ENCODE peak calls at places on chromosome 1, in ten cellular contexts. D is amygdala; Q is cardiac muscle cell; R is cerebellar nuclear complex; C is NCI-H1417; S is NCI-H1105 treated with DMSO at 0.1 percent for 48 hours; H is heart left ventricle; A is activated naive CD4-positive, alpha-beta T cell treated with anti-CD3 and anti-CD28 coated beads, Interleukin-2, amount 10 ng/mL, durations not matched to agents 7 days and 5 days; F is progenitor cell of endocrine pancreas; I is brain microvascular endothelial cell. P is an unnamed sample.

GRCh38 chr1:117562581-117563491 is 43.0 kb upstream of the TENT5C start:
- DNase-seq in D (no peak), Q (no peak), R (no peak), C (peak), S (no peak), H (no peak), A (no peak), F (no peak), I (no peak), P (no peak)

GRCh38 chr1:10387611-10388386 is 11.1 kb upstream of the PGD start:
- DNase-seq in D (no peak), Q (peak), R (no peak), C (no peak), S (no peak), H (peak), A (no peak), F (no peak), I (peak), P (no peak)

GRCh38 chr1:234881893-234882771 is 246.5 kb downstream of the TOMM20 start:
- DNase-seq in D (no peak), Q (no peak), R (no peak), C (no peak), S (no peak), H (no peak), A (no peak), F (no peak), I (no peak), P (no peak)

GRCh38 chr1:30299393-30299792 is 424.0 kb downstream of the MATN1 start:
- DNase-seq in D (no peak), Q (no peak), R (no peak), C (no peak), S (no peak), H (no peak), A (no peak), F (no peak), I (no peak), P (no peak)

GRCh38 chr1:145994391-145995120 is 1.8 kb downstream of the TXNIP start:
- DNase-seq in D (no peak), Q (no peak), R (no peak), C (no peak), S (peak), H (no peak), A (peak), F (no peak), I (no peak), P (peak)

GRCh38 chr1:90850181-90850924 is 133.3 kb upstream of the BARHL2 start:
- DNase-seq in D (no peak), Q (peak), R (no peak), C (peak), S (no peak), H (no peak), A (peak), F (no peak), I (no peak), P (no peak)

GRCh38 chr1:23367791-23368561 is 1.7 kb downstream of the ZNF436 start:
- DNase-seq in D (peak), Q (peak), R (peak), C (peak), S (peak), H (peak), A (peak), F (peak), I (peak), P (peak)

GRCh38 chr1:69737527-69738176 is 169.9 kb downstream of the LRRC7 start:
- DNase-seq in D (peak), Q (peak), R (no peak), C (peak), S (peak), H (no peak), A (no peak), F (no peak), I (peak), P (peak)

GRCh38 chr1:169483500-169483966 is 2.2 kb downstream of the SLC19A2 start:
- DNase-seq in D (no peak), Q (peak), R (no peak), C (peak), S (no peak), H (peak), A (no peak), F (no peak), I (no peak), P (no peak)

GRCh38 chr1:63877816-63878215 is 104.0 kb downstream of the ROR1 start:
- DNase-seq in D (no peak), Q (peak), R (no peak), C (no peak), S (no peak), H (no peak), A (no peak), F (no peak), I (peak), P (no peak)

GRCh38 chr1:151514366-151514765 is 3.2 kb downstream of the CGN start:
- DNase-seq in D (no peak), Q (no peak), R (no peak), C (no peak), S (no peak), H (no peak), A (no peak), F (no peak), I (no peak), P (no peak)

GRCh38 chr1:247390996-247391395 is 25.0 kb upstream of the NLRP3 start:
- DNase-seq in D (no peak), Q (no peak), R (no peak), C (no peak), S (no peak), H (no peak), A (no peak), F (no peak), I (no peak), P (no peak)

GRCh38 chr1:20474333-20474975 is 11.6 kb downstream of the CAMK2N1 start:
- DNase-seq in D (no peak), Q (no peak), R (no peak), C (no peak), S (no peak), H (no peak), A (no peak), F (no peak), I (no peak), P (no peak)

GRCh38 chr1:213953816-213954215 is 34.0 kb upstream of the PROX1 start:
- DNase-seq in D (no peak), Q (no peak), R (no peak), C (no peak), S (no peak), H (no peak), A (no peak), F (no peak), I (no peak), P (no peak)

GRCh38 chr1:117067528-117068370 is 7.6 kb downstream of the TTF2 start:
- DNase-seq in D (peak), Q (peak), R (no peak), C (peak), S (peak), H (peak), A (peak), F (peak), I (peak), P (peak)

GRCh38 chr1:193185861-193186714 is at the start of gene B3GALT2:
- DNase-seq in D (peak), Q (peak), R (no peak), C (peak), S (peak), H (peak), A (no peak), F (no peak), I (peak), P (no peak)

GRCh38 chr1:234748066-234748465 is 138.1 kb upstream of the IRF2BP2 start:
- DNase-seq in D (no peak), Q (no peak), R (no peak), C (no peak), S (no peak), H (no peak), A (no peak), F (no peak), I (no peak), P (no peak)

GRCh38 chr1:119380304-119380703 is 11.7 kb downstream of the HAO2 start:
- DNase-seq in D (no peak), Q (no peak), R (no peak), C (no peak), S (no peak), H (no peak), A (no peak), F (no peak), I (no peak), P (no peak)

GRCh38 chr1:218460367-218460766 is 115.2 kb downstream of the TGFB2 start:
- DNase-seq in D (no peak), Q (peak), R (no peak), C (no peak), S (no peak), H (peak), A (no peak), F (no peak), I (peak), P (no peak)

GRCh38 chr1:1594602-1594981 is 5.3 kb downstream of the FNDC10 start:
- DNase-seq in D (no peak), Q (no peak), R (no peak), C (peak), S (no peak), H (no peak), A (no peak), F (no peak), I (no peak), P (no peak)

GRCh38 chr1:8423134-8423701 is 105.3 kb downstream of the SLC45A1 start:
- DNase-seq in D (no peak), Q (no peak), R (no peak), C (peak), S (peak), H (peak), A (peak), F (no peak), I (peak), P (peak)

GRCh38 chr1:151539321-151540020 is 638 bp upstream of the TUFT1 start:
- DNase-seq in D (peak), Q (peak), R (peak), C (peak), S (peak), H (peak), A (peak), F (peak), I (peak), P (peak)

GRCh38 chr1:189027509-189027908 is 1450.2 kb downstream of the BRINP3 start:
- DNase-seq in D (no peak), Q (no peak), R (no peak), C (no peak), S (no peak), H (no peak), A (no peak), F (no peak), I (no peak), P (no peak)

GRCh38 chr1:77288275-77288674 is 6.5 kb downstream of the AK5 start:
- DNase-seq in D (no peak), Q (peak), R (no peak), C (no peak), S (no peak), H (no peak), A (no peak), F (no peak), I (no peak), P (no peak)

GRCh38 chr1:44110916-44111315 is 7.7 kb upstream of the KLF17 start:
- DNase-seq in D (no peak), Q (no peak), R (no peak), C (no peak), S (no peak), H (no peak), A (no peak), F (no peak), I (no peak), P (no peak)

GRCh38 chr1:170562644-170563338 is 30.8 kb downstream of the GORAB start:
- DNase-seq in D (no peak), Q (peak), R (no peak), C (no peak), S (no peak), H (peak), A (peak), F (no peak), I (peak), P (peak)

GRCh38 chr1:87392241-87393192 is 63.8 kb downstream of the LMO4 start:
- DNase-seq in D (no peak), Q (peak), R (no peak), C (no peak), S (no peak), H (no peak), A (no peak), F (no peak), I (peak), P (no peak)

GRCh38 chr1:27011058-27011764 is 1.4 kb downstream of the TENT5B start:
- DNase-seq in D (no peak), Q (peak), R (no peak), C (no peak), S (no peak), H (no peak), A (no peak), F (peak), I (peak), P (no peak)

GRCh38 chr1:210525759-210526158 is 197.1 kb downstream of the HHAT start:
- DNase-seq in D (no peak), Q (no peak), R (no peak), C (no peak), S (no peak), H (no peak), A (no peak), F (no peak), I (no peak), P (no peak)

GRCh38 chr1:42756956-42757891 is 9.6 kb downstream of the P3H1 start:
- DNase-seq in D (no peak), Q (peak), R (no peak), C (peak), S (peak), H (no peak), A (no peak), F (no peak), I (peak), P (peak)

GRCh38 chr1:223815020-223815853 is 30.5 kb downstream of the TP53BP2 start:
- DNase-seq in D (no peak), Q (no peak), R (no peak), C (no peak), S (no peak), H (no peak), A (no peak), F (no peak), I (no peak), P (no peak)

GRCh38 chr1:206471415-206471801 is 1.1 kb downstream of the IKBKE start:
- DNase-seq in D (no peak), Q (no peak), R (no peak), C (no peak), S (no peak), H (no peak), A (no peak), F (no peak), I (no peak), P (peak)

GRCh38 chr1:201841265-201841912 is 12.4 kb downstream of the IPO9 start:
- DNase-seq in D (no peak), Q (no peak), R (no peak), C (no peak), S (no peak), H (no peak), A (no peak), F (no peak), I (no peak), P (no peak)

GRCh38 chr1:107493111-107493716 is 352.4 kb downstream of the NTNG1 start:
- DNase-seq in D (no peak), Q (no peak), R (no peak), C (no peak), S (no peak), H (no peak), A (no peak), F (no peak), I (no peak), P (no peak)

GRCh38 chr1:198416276-198416675 is 124.2 kb downstream of the ATP6V1G3 start:
- DNase-seq in D (no peak), Q (peak), R (no peak), C (no peak), S (no peak), H (no peak), A (no peak), F (no peak), I (peak), P (no peak)

GRCh38 chr1:43930168-43930948 is 3.2 kb upstream of the ARTN start:
- DNase-seq in D (no peak), Q (no peak), R (no peak), C (no peak), S (no peak), H (no peak), A (peak), F (no peak), I (no peak), P (peak)

GRCh38 chr1:114986286-114986685 is 43.3 kb upstream of the TSHB start:
- DNase-seq in D (no peak), Q (no peak), R (no peak), C (no peak), S (no peak), H (no peak), A (no peak), F (no peak), I (no peak), P (no peak)